ENCODE peak calls at places on chromosomes 1 and 21, in six cellular contexts. One of them, this sample, is unnamed.

GRCh38 chr1:193537266-193538003 is 351.0 kb upstream of the B3GALT2 start:
- DNase-seq in activated CD4-positive, CD25-positive, alpha-beta regulatory T cell treated with anti-CD3 and anti-CD28 coated beads, Interleukin-2, amount 50 U/mL, for 16 hours: peak
- DNase-seq in glutamatergic neuron: no peak
- DNase-seq in NCI-H1105 treated with DMSO at 0.1 percent for 48 hours: no peak
- DNase-seq in iris pigment epithelial cell: no peak
- DNase-seq in fibroblast of gingiva: no peak
- DNase-seq in this sample: no peak

GRCh38 chr1:167635233-167635648 is 5.2 kb downstream of the RCSD1 start:
- DNase-seq in iris pigment epithelial cell: peak
- DNase-seq in activated CD4-positive, CD25-positive, alpha-beta regulatory T cell treated with anti-CD3 and anti-CD28 coated beads, Interleukin-2, amount 50 U/mL, for 16 hours: no peak
- DNase-seq in glutamatergic neuron: peak
- DNase-seq in fibroblast of gingiva: no peak
- DNase-seq in NCI-H1105 treated with DMSO at 0.1 percent for 48 hours: no peak
- DNase-seq in this sample: no peak

GRCh38 chr1:211589782-211590721 is 11.1 kb upstream of the SLC30A1 start:
- DNase-seq in NCI-H1105 treated with DMSO at 0.1 percent for 48 hours: no peak
- DNase-seq in fibroblast of gingiva: peak
- DNase-seq in glutamatergic neuron: no peak
- DNase-seq in activated CD4-positive, CD25-positive, alpha-beta regulatory T cell treated with anti-CD3 and anti-CD28 coated beads, Interleukin-2, amount 50 U/mL, for 16 hours: no peak
- DNase-seq in iris pigment epithelial cell: peak
- DNase-seq in this sample: no peak

GRCh38 chr21:15732290-15732995 is 2.7 kb downstream of the USP25 start:
- DNase-seq in activated CD4-positive, CD25-positive, alpha-beta regulatory T cell treated with anti-CD3 and anti-CD28 coated beads, Interleukin-2, amount 50 U/mL, for 16 hours: peak
- DNase-seq in iris pigment epithelial cell: peak
- DNase-seq in NCI-H1105 treated with DMSO at 0.1 percent for 48 hours: no peak
- DNase-seq in fibroblast of gingiva: peak
- DNase-seq in glutamatergic neuron: no peak
- DNase-seq in this sample: peak

GRCh38 chr1:212450331-212450881 is 17.7 kb downstream of the NENF start:
- DNase-seq in iris pigment epithelial cell: no peak
- DNase-seq in fibroblast of gingiva: peak
- DNase-seq in NCI-H1105 treated with DMSO at 0.1 percent for 48 hours: no peak
- DNase-seq in activated CD4-positive, CD25-positive, alpha-beta regulatory T cell treated with anti-CD3 and anti-CD28 coated beads, Interleukin-2, amount 50 U/mL, for 16 hours: no peak
- DNase-seq in glutamatergic neuron: no peak
- DNase-seq in this sample: no peak

GRCh38 chr1:25695991-25696330 is 79.4 kb downstream of the MAN1C1 start:
- DNase-seq in glutamatergic neuron: no peak
- DNase-seq in activated CD4-positive, CD25-positive, alpha-beta regulatory T cell treated with anti-CD3 and anti-CD28 coated beads, Interleukin-2, amount 50 U/mL, for 16 hours: no peak
- DNase-seq in fibroblast of gingiva: peak
- DNase-seq in NCI-H1105 treated with DMSO at 0.1 percent for 48 hours: no peak
- DNase-seq in iris pigment epithelial cell: peak
- DNase-seq in this sample: peak

GRCh38 chr21:37582613-37583012 is 216.0 kb downstream of the DYRK1A start:
- DNase-seq in glutamatergic neuron: no peak
- DNase-seq in fibroblast of gingiva: peak
- DNase-seq in activated CD4-positive, CD25-positive, alpha-beta regulatory T cell treated with anti-CD3 and anti-CD28 coated beads, Interleukin-2, amount 50 U/mL, for 16 hours: no peak
- DNase-seq in iris pigment epithelial cell: peak
- DNase-seq in NCI-H1105 treated with DMSO at 0.1 percent for 48 hours: peak
- DNase-seq in this sample: peak

GRCh38 chr1:31778763-31779488 is 14.8 kb upstream of the ADGRB2 start:
- DNase-seq in activated CD4-positive, CD25-positive, alpha-beta regulatory T cell treated with anti-CD3 and anti-CD28 coated beads, Interleukin-2, amount 50 U/mL, for 16 hours: no peak
- DNase-seq in iris pigment epithelial cell: no peak
- DNase-seq in glutamatergic neuron: no peak
- DNase-seq in NCI-H1105 treated with DMSO at 0.1 percent for 48 hours: no peak
- DNase-seq in fibroblast of gingiva: no peak
- DNase-seq in this sample: no peak

GRCh38 chr1:188514917-188515316 is 1686.2 kb downstream of the PLA2G4A start:
- DNase-seq in iris pigment epithelial cell: no peak
- DNase-seq in NCI-H1105 treated with DMSO at 0.1 percent for 48 hours: no peak
- DNase-seq in glutamatergic neuron: peak
- DNase-seq in activated CD4-positive, CD25-positive, alpha-beta regulatory T cell treated with anti-CD3 and anti-CD28 coated beads, Interleukin-2, amount 50 U/mL, for 16 hours: no peak
- DNase-seq in fibroblast of gingiva: no peak
- DNase-seq in this sample: no peak

GRCh38 chr1:185672719-185673360 is 61.4 kb upstream of the HMCN1 start:
- DNase-seq in fibroblast of gingiva: no peak
- DNase-seq in iris pigment epithelial cell: no peak
- DNase-seq in NCI-H1105 treated with DMSO at 0.1 percent for 48 hours: no peak
- DNase-seq in activated CD4-positive, CD25-positive, alpha-beta regulatory T cell treated with anti-CD3 and anti-CD28 coated beads, Interleukin-2, amount 50 U/mL, for 16 hours: no peak
- DNase-seq in glutamatergic neuron: no peak
- DNase-seq in this sample: no peak

GRCh38 chr1:202860744-202861419 is 28.1 kb downstream of the RABIF start:
- DNase-seq in NCI-H1105 treated with DMSO at 0.1 percent for 48 hours: peak
- DNase-seq in activated CD4-positive, CD25-positive, alpha-beta regulatory T cell treated with anti-CD3 and anti-CD28 coated beads, Interleukin-2, amount 50 U/mL, for 16 hours: no peak
- DNase-seq in fibroblast of gingiva: no peak
- DNase-seq in glutamatergic neuron: peak
- DNase-seq in iris pigment epithelial cell: peak
- DNase-seq in this sample: peak

GRCh38 chr1:8423134-8423701 is 105.3 kb downstream of the SLC45A1 start:
- DNase-seq in activated CD4-positive, CD25-positive, alpha-beta regulatory T cell treated with anti-CD3 and anti-CD28 coated beads, Interleukin-2, amount 50 U/mL, for 16 hours: no peak
- DNase-seq in glutamatergic neuron: peak
- DNase-seq in NCI-H1105 treated with DMSO at 0.1 percent for 48 hours: peak
- DNase-seq in iris pigment epithelial cell: no peak
- DNase-seq in fibroblast of gingiva: no peak
- DNase-seq in this sample: peak

GRCh38 chr1:160560045-160560724 is 19.1 kb downstream of the CD84 start:
- DNase-seq in fibroblast of gingiva: no peak
- DNase-seq in NCI-H1105 treated with DMSO at 0.1 percent for 48 hours: no peak
- DNase-seq in activated CD4-positive, CD25-positive, alpha-beta regulatory T cell treated with anti-CD3 and anti-CD28 coated beads, Interleukin-2, amount 50 U/mL, for 16 hours: no peak
- DNase-seq in glutamatergic neuron: no peak
- DNase-seq in iris pigment epithelial cell: no peak
- DNase-seq in this sample: no peak

GRCh38 chr1:225378880-225379279 is 49.0 kb downstream of the LBR start:
- DNase-seq in activated CD4-positive, CD25-positive, alpha-beta regulatory T cell treated with anti-CD3 and anti-CD28 coated beads, Interleukin-2, amount 50 U/mL, for 16 hours: no peak
- DNase-seq in fibroblast of gingiva: peak
- DNase-seq in iris pigment epithelial cell: peak
- DNase-seq in NCI-H1105 treated with DMSO at 0.1 percent for 48 hours: no peak
- DNase-seq in glutamatergic neuron: no peak
- DNase-seq in this sample: no peak

GRCh38 chr1:25676488-25676887 is 59.9 kb downstream of the MAN1C1 start:
- DNase-seq in glutamatergic neuron: no peak
- DNase-seq in fibroblast of gingiva: no peak
- DNase-seq in iris pigment epithelial cell: no peak
- DNase-seq in NCI-H1105 treated with DMSO at 0.1 percent for 48 hours: peak
- DNase-seq in activated CD4-positive, CD25-positive, alpha-beta regulatory T cell treated with anti-CD3 and anti-CD28 coated beads, Interleukin-2, amount 50 U/mL, for 16 hours: no peak
- DNase-seq in this sample: no peak

GRCh38 chr21:14956826-14957225 is 108.0 kb downstream of the NRIP1 start:
- DNase-seq in activated CD4-positive, CD25-positive, alpha-beta regulatory T cell treated with anti-CD3 and anti-CD28 coated beads, Interleukin-2, amount 50 U/mL, for 16 hours: no peak
- DNase-seq in NCI-H1105 treated with DMSO at 0.1 percent for 48 hours: no peak
- DNase-seq in glutamatergic neuron: no peak
- DNase-seq in fibroblast of gingiva: no peak
- DNase-seq in iris pigment epithelial cell: peak
- DNase-seq in this sample: peak

GRCh38 chr21:36156815-36157670 is at the start of gene DOP1B:
- DNase-seq in NCI-H1105 treated with DMSO at 0.1 percent for 48 hours: peak
- DNase-seq in activated CD4-positive, CD25-positive, alpha-beta regulatory T cell treated with anti-CD3 and anti-CD28 coated beads, Interleukin-2, amount 50 U/mL, for 16 hours: peak
- DNase-seq in iris pigment epithelial cell: peak
- DNase-seq in fibroblast of gingiva: no peak
- DNase-seq in glutamatergic neuron: peak
- DNase-seq in this sample: peak

GRCh38 chr1:32568929-32569328 is 29.7 kb downstream of the ZBTB8A start:
- DNase-seq in fibroblast of gingiva: no peak
- DNase-seq in glutamatergic neuron: no peak
- DNase-seq in iris pigment epithelial cell: no peak
- DNase-seq in NCI-H1105 treated with DMSO at 0.1 percent for 48 hours: no peak
- DNase-seq in activated CD4-positive, CD25-positive, alpha-beta regulatory T cell treated with anti-CD3 and anti-CD28 coated beads, Interleukin-2, amount 50 U/mL, for 16 hours: no peak
- DNase-seq in this sample: no peak

GRCh38 chr1:61043010-61043820 is 39.1 kb upstream of the NFIA start:
- DNase-seq in activated CD4-positive, CD25-positive, alpha-beta regulatory T cell treated with anti-CD3 and anti-CD28 coated beads, Interleukin-2, amount 50 U/mL, for 16 hours: peak
- DNase-seq in fibroblast of gingiva: peak
- DNase-seq in glutamatergic neuron: peak
- DNase-seq in NCI-H1105 treated with DMSO at 0.1 percent for 48 hours: peak
- DNase-seq in iris pigment epithelial cell: peak
- DNase-seq in this sample: peak

GRCh38 chr1:12128120-12128519 is 38.7 kb upstream of the TNFRSF1B start:
- DNase-seq in iris pigment epithelial cell: no peak
- DNase-seq in activated CD4-positive, CD25-positive, alpha-beta regulatory T cell treated with anti-CD3 and anti-CD28 coated beads, Interleukin-2, amount 50 U/mL, for 16 hours: no peak
- DNase-seq in glutamatergic neuron: no peak
- DNase-seq in fibroblast of gingiva: no peak
- DNase-seq in NCI-H1105 treated with DMSO at 0.1 percent for 48 hours: no peak
- DNase-seq in this sample: no peak